ENCODE peak calls at places on chromosomes 5 and 9, in ten cellular contexts. D, L, O, B, F, C, R, K, N and G are unnamed samples.

GRCh38 chr5:81766611-81767010 is 15.7 kb upstream of the SSBP2 start:
- ATAC-seq in K (no peak), N (no peak), B (no peak), O (no peak), R (no peak), L (no peak), D (no peak), C (no peak), F (no peak), G (no peak)

GRCh38 chr5:89117131-89117644 is 234.2 kb upstream of the MEF2C start:
- ATAC-seq in D (no peak), K (no peak), F (no peak), N (no peak), R (no peak), B (peak), C (peak), O (no peak), L (peak), G (no peak)

GRCh38 chr5:157473383-157474370 is 13.7 kb downstream of the NIPAL4 start:
- ATAC-seq in L (no peak), K (no peak), O (no peak), N (peak), B (no peak), C (no peak), F (peak), D (no peak), R (no peak), G (no peak)

GRCh38 chr5:55154893-55155292 is 5.1 kb upstream of the GPX8 start:
- ATAC-seq in N (no peak), O (no peak), D (no peak), L (peak), R (peak), F (no peak), B (no peak), K (no peak), C (no peak), G (no peak)

GRCh38 chr5:10707198-10708187 is 53.5 kb downstream of the DAP start:
- ATAC-seq in O (no peak), D (no peak), R (peak), F (no peak), K (no peak), C (peak), N (no peak), B (no peak), L (no peak), G (no peak)

GRCh38 chr5:65480306-65480865 is 1.3 kb downstream of the ADAMTS6 start:
- ATAC-seq in N (peak), D (peak), L (peak), R (peak), F (peak), K (peak), C (peak), B (peak), O (peak), G (no peak)

GRCh38 chr9:137299938-137300337 is 2.1 kb downstream of the NRARP start:
- ATAC-seq in B (no peak), N (no peak), D (no peak), C (no peak), L (no peak), O (no peak), F (no peak), K (no peak), R (no peak), G (no peak)

GRCh38 chr5:151222054-151222768 is 1.7 kb downstream of the CCDC69 start:
- ATAC-seq in R (no peak), O (peak), D (no peak), K (peak), L (no peak), B (peak), N (no peak), C (no peak), F (peak), G (no peak)

GRCh38 chr9:111872886-111873285 is 23.7 kb upstream of the UGCG start:
- ATAC-seq in L (no peak), R (no peak), O (no peak), F (no peak), C (no peak), K (no peak), B (no peak), D (no peak), N (no peak), G (no peak)

GRCh38 chr9:121833061-121833460 is 181.6 kb downstream of the DAB2IP start:
- ATAC-seq in D (no peak), F (no peak), N (no peak), O (no peak), K (no peak), R (no peak), C (no peak), B (no peak), L (no peak), G (no peak)

GRCh38 chr9:105069285-105070065 is 141.5 kb upstream of the ABCA1 start:
- ATAC-seq in L (no peak), C (no peak), K (no peak), R (no peak), N (peak), O (no peak), D (peak), F (no peak), B (no peak), G (no peak)